ENCODE peak calls at places on chromosomes 12 and 14, in six cellular contexts. U is amniotic epithelial cell, Y is mucosa of descending colon, N is HS-5, V is NT2/D1, F is nephron progenitor cell. B is an unnamed sample.

GRCh38 chr14:62126885-62127478 is 364.8 kb downstream of the SNAPC1 start:
- DNase-seq in U (peak), Y (peak), V (peak), N (peak), F (peak), B (peak)

GRCh38 chr14:75310295-75311059 is 31.8 kb downstream of the FOS start:
- DNase-seq in U (peak), V (peak), F (peak), Y (peak), N (no peak), B (no peak)

GRCh38 chr12:34403706-34404376 is 381.5 kb downstream of the ALG10 start:
- DNase-seq in Y (no peak), F (no peak), V (no peak), N (no peak), U (no peak), B (no peak)

GRCh38 chr12:4679711-4680110 is 30.8 kb downstream of the NDUFA9 start:
- DNase-seq in Y (no peak), U (no peak), N (no peak), F (no peak), V (no peak), B (no peak)

GRCh38 chr12:94247256-94247655 is 98.9 kb downstream of the PLXNC1 start:
- DNase-seq in U (no peak), F (no peak), Y (no peak), N (no peak), V (no peak), B (no peak)

GRCh38 chr12:51028811-51029146 is 2.6 kb upstream of the SLC11A2 start:
- DNase-seq in F (no peak), N (no peak), Y (no peak), U (peak), V (no peak), B (no peak)

GRCh38 chr12:111413442-111414086 is 7.8 kb downstream of the SH2B3 start:
- DNase-seq in U (peak), F (no peak), Y (peak), V (no peak), N (peak), B (no peak)

GRCh38 chr12:53380797-53381738 is 1.1 kb downstream of the SP1 start:
- DNase-seq in V (no peak), N (no peak), Y (peak), U (peak), F (peak), B (no peak)

GRCh38 chr14:73633115-73633514 is 11.7 kb upstream of the DNAL1 start:
- DNase-seq in N (no peak), Y (peak), F (no peak), U (no peak), V (no peak), B (no peak)

GRCh38 chr14:50000215-50001145 is 107.6 kb downstream of the ARF6 start:
- DNase-seq in V (peak), F (peak), N (peak), U (peak), Y (peak), B (peak)

GRCh38 chr14:20630340-20631022 is 11.0 kb downstream of the OR6S1 start:
- DNase-seq in V (no peak), F (peak), U (peak), Y (peak), N (no peak), B (no peak)

GRCh38 chr12:56080556-56081138 is 682 bp downstream of the ERBB3 start:
- DNase-seq in U (peak), N (no peak), Y (peak), V (no peak), F (no peak), B (no peak)

GRCh38 chr12:52630609-52631200 is 12.3 kb upstream of the KRT73 start:
- DNase-seq in Y (no peak), F (no peak), U (no peak), N (no peak), V (no peak), B (no peak)

GRCh38 chr12:93593833-93594232 is 21.4 kb downstream of the SOCS2 start:
- DNase-seq in N (no peak), U (no peak), Y (no peak), V (no peak), F (no peak), B (no peak)

GRCh38 chr14:100086361-100086760 is 21.1 kb downstream of the EVL start:
- DNase-seq in U (no peak), N (no peak), F (no peak), Y (no peak), V (no peak), B (no peak)

GRCh38 chr12:6374028-6374780 is 1.2 kb downstream of the SCNN1A start:
- DNase-seq in V (no peak), F (no peak), U (no peak), Y (no peak), N (no peak), B (no peak)

GRCh38 chr12:109795023-109795422 is 38.2 kb downstream of the TRPV4 start:
- DNase-seq in V (no peak), U (peak), Y (no peak), F (no peak), N (no peak), B (no peak)

GRCh38 chr12:114747156-114747555 is 63.2 kb upstream of the TBX3 start:
- DNase-seq in V (no peak), U (no peak), Y (no peak), N (no peak), F (no peak), B (no peak)

GRCh38 chr12:71584356-71584755 is 79.3 kb downstream of the ZFC3H1 start:
- DNase-seq in U (peak), N (no peak), F (no peak), V (no peak), Y (no peak), B (no peak)

GRCh38 chr12:4164591-4165558 is 108.7 kb upstream of the CCND2 start:
- DNase-seq in Y (peak), V (peak), N (peak), F (peak), U (peak), B (peak)

GRCh38 chr14:104114421-104115130 is 23.8 kb upstream of the KIF26A start:
- DNase-seq in F (peak), U (no peak), N (no peak), Y (no peak), V (no peak), B (no peak)

GRCh38 chr12:103423061-103423473 is 72.7 kb downstream of the C12orf42 start:
- DNase-seq in F (peak), U (no peak), N (no peak), V (no peak), Y (no peak), B (no peak)

GRCh38 chr12:116880817-116881324 is 370 bp downstream of the HRK start:
- DNase-seq in Y (peak), F (peak), V (no peak), U (peak), N (no peak), B (no peak)

GRCh38 chr14:75277000-75277795 is 1.4 kb upstream of the FOS start:
- DNase-seq in Y (peak), F (peak), N (no peak), U (peak), V (no peak), B (peak)

GRCh38 chr12:121811434-121812319 is 7.9 kb downstream of the SETD1B start:
- DNase-seq in F (peak), U (peak), V (no peak), N (no peak), Y (peak), B (peak)

GRCh38 chr14:101235042-101235871 is 326.0 kb upstream of the DIO3 start:
- DNase-seq in N (no peak), F (peak), Y (peak), U (no peak), V (peak), B (no peak)

GRCh38 chr14:39474416-39474911 is 42.2 kb upstream of the FBXO33 start:
- DNase-seq in F (no peak), Y (no peak), V (no peak), U (no peak), N (no peak), B (no peak)

GRCh38 chr14:64705406-64706118 is 1.3 kb downstream of the PLEKHG3 start:
- DNase-seq in F (peak), Y (no peak), U (no peak), N (no peak), V (no peak), B (peak)